ENCODE peak calls at places on chromosomes 2 and 18, in eight cellular contexts. X, L, G, P, B, E, F and Z are unnamed samples.

GRCh38 chr18:36281941-36282340 is 15.6 kb upstream of the FHOD3 start:
- DNase-seq in X (no peak), L (no peak), G (no peak), P (no peak), B (peak), E (no peak), F (no peak), Z (no peak)

GRCh38 chr2:144996225-144996795 is 476.4 kb upstream of the ZEB2 start:
- DNase-seq in X (peak), L (no peak), G (no peak), P (no peak), B (peak), E (no peak), F (no peak), Z (no peak)

GRCh38 chr2:120978359-120979050 is 242.8 kb downstream of the GLI2 start:
- DNase-seq in X (peak), L (no peak), G (no peak), P (no peak), B (peak), E (no peak), F (no peak), Z (no peak)

GRCh38 chr2:182587831-182588230 is 128.2 kb upstream of the DNAJC10 start:
- DNase-seq in X (peak), L (no peak), G (no peak), P (no peak), B (peak), E (no peak), F (no peak), Z (no peak)

GRCh38 chr2:84247532-84247931 is 211.5 kb downstream of the SUCLG1 start:
- DNase-seq in X (no peak), L (no peak), G (no peak), P (no peak), B (no peak), E (no peak), F (peak), Z (no peak)

GRCh38 chr18:33212363-33212762 is 228.2 kb downstream of the CCDC178 start:
- DNase-seq in X (peak), L (no peak), G (no peak), P (no peak), B (no peak), E (no peak), F (no peak), Z (no peak)

GRCh38 chr2:230944123-230944653 is 19.1 kb upstream of the GPR55 start:
- DNase-seq in X (no peak), L (no peak), G (no peak), P (no peak), B (no peak), E (no peak), F (no peak), Z (peak)

GRCh38 chr2:159228006-159228655 is 58.4 kb downstream of the WDSUB1 start:
- DNase-seq in X (peak), L (no peak), G (no peak), P (no peak), B (no peak), E (no peak), F (no peak), Z (no peak)

GRCh38 chr2:241870611-241871537 is 1.3 kb downstream of the RTP5 start:
- DNase-seq in X (no peak), L (no peak), G (peak), P (no peak), B (no peak), E (no peak), F (no peak), Z (peak)

GRCh38 chr2:183070942-183071844 is 7.4 kb upstream of the DUSP19 start:
- DNase-seq in X (peak), L (peak), G (peak), P (no peak), B (peak), E (peak), F (peak), Z (peak)

GRCh38 chr18:46679846-46680598 is 23.0 kb upstream of the LOXHD1 start:
- DNase-seq in X (no peak), L (no peak), G (no peak), P (no peak), B (no peak), E (no peak), F (no peak), Z (no peak)

GRCh38 chr2:137921062-137921461 is 43.2 kb upstream of the HNMT start:
- DNase-seq in X (no peak), L (no peak), G (no peak), P (no peak), B (no peak), E (no peak), F (no peak), Z (no peak)

GRCh38 chr18:58325521-58325908 is 281.5 kb downstream of the NEDD4L start:
- DNase-seq in X (no peak), L (no peak), G (no peak), P (no peak), B (peak), E (no peak), F (no peak), Z (no peak)

GRCh38 chr18:58313491-58314032 is 269.5 kb downstream of the NEDD4L start:
- DNase-seq in X (no peak), L (no peak), G (peak), P (no peak), B (no peak), E (no peak), F (peak), Z (no peak)

GRCh38 chr2:95347681-95348608 is 50.8 kb downstream of the KCNIP3 start:
- DNase-seq in X (no peak), L (no peak), G (no peak), P (no peak), B (no peak), E (peak), F (no peak), Z (no peak)

GRCh38 chr18:47627030-47627429 is 303.4 kb downstream of the SMAD2 start:
- DNase-seq in X (no peak), L (no peak), G (no peak), P (no peak), B (no peak), E (no peak), F (no peak), Z (no peak)

GRCh38 chr2:223642496-223642895 is 40.3 kb upstream of the SCG2 start:
- DNase-seq in X (no peak), L (no peak), G (no peak), P (no peak), B (peak), E (no peak), F (no peak), Z (no peak)

GRCh38 chr18:11866764-11867163 is 15.6 kb downstream of the CHMP1B start:
- DNase-seq in X (no peak), L (no peak), G (no peak), P (no peak), B (no peak), E (peak), F (no peak), Z (no peak)

GRCh38 chr2:198232281-198232680 is 427.9 kb downstream of the PLCL1 start:
- DNase-seq in X (no peak), L (no peak), G (no peak), P (no peak), B (no peak), E (no peak), F (no peak), Z (no peak)

GRCh38 chr2:187922841-187923240 is 368.6 kb upstream of the TFPI start:
- DNase-seq in X (no peak), L (no peak), G (no peak), P (no peak), B (peak), E (no peak), F (no peak), Z (no peak)

GRCh38 chr2:158907926-158908462 is 60.4 kb upstream of the TANC1 start:
- DNase-seq in X (no peak), L (no peak), G (no peak), P (no peak), B (no peak), E (no peak), F (no peak), Z (no peak)

GRCh38 chr2:200756618-200757321 is 54.9 kb upstream of the BZW1 start:
- DNase-seq in X (peak), L (no peak), G (no peak), P (no peak), B (peak), E (peak), F (peak), Z (no peak)

GRCh38 chr2:181239400-181239799 is 217.8 kb upstream of the ITGA4 start:
- DNase-seq in X (no peak), L (no peak), G (no peak), P (no peak), B (no peak), E (no peak), F (peak), Z (peak)

GRCh38 chr2:10717630-10718029 is 3.8 kb upstream of the ATP6V1C2 start:
- DNase-seq in X (peak), L (no peak), G (no peak), P (no peak), B (peak), E (no peak), F (no peak), Z (no peak)

GRCh38 chr18:56789004-56789888 is 138.1 kb downstream of the WDR7 start:
- DNase-seq in X (no peak), L (no peak), G (no peak), P (no peak), B (peak), E (no peak), F (peak), Z (peak)

GRCh38 chr18:35458677-35459441 is 38.9 kb downstream of the INO80C start:
- DNase-seq in X (peak), L (peak), G (no peak), P (peak), B (peak), E (peak), F (peak), Z (peak)

GRCh38 chr2:16204791-16205620 is 264.7 kb downstream of the MYCN start:
- DNase-seq in X (no peak), L (no peak), G (no peak), P (no peak), B (no peak), E (no peak), F (no peak), Z (no peak)

GRCh38 chr2:29663266-29663665 is 258.1 kb downstream of the ALK start:
- DNase-seq in X (peak), L (no peak), G (no peak), P (no peak), B (peak), E (no peak), F (no peak), Z (no peak)

GRCh38 chr18:3585656-3586509 is 135.9 kb downstream of the TGIF1 start:
- DNase-seq in X (peak), L (peak), G (peak), P (peak), B (peak), E (peak), F (peak), Z (peak)

GRCh38 chr18:7221424-7222155 is 9.3 kb upstream of the LRRC30 start:
- DNase-seq in X (peak), L (no peak), G (no peak), P (no peak), B (peak), E (peak), F (peak), Z (peak)

GRCh38 chr2:240355001-240355891 is 80.2 kb upstream of the GPC1 start:
- DNase-seq in X (peak), L (no peak), G (no peak), P (peak), B (peak), E (no peak), F (no peak), Z (no peak)

GRCh38 chr2:224039080-224039769 is at the start of gene SERPINE2:
- DNase-seq in X (peak), L (peak), G (no peak), P (peak), B (peak), E (peak), F (no peak), Z (peak)

GRCh38 chr2:61538920-61539559 is 884 bp upstream of the XPO1 start:
- DNase-seq in X (peak), L (no peak), G (peak), P (no peak), B (no peak), E (peak), F (peak), Z (peak)

GRCh38 chr2:61537590-61538178 is 472 bp downstream of the XPO1 start:
- DNase-seq in X (peak), L (no peak), G (no peak), P (peak), B (no peak), E (no peak), F (no peak), Z (no peak)

GRCh38 chr2:61538179-61538919 is at the start of gene XPO1:
- DNase-seq in X (peak), L (peak), G (peak), P (peak), B (peak), E (peak), F (peak), Z (peak)

GRCh38 chr2:61543062-61543461 is 4.9 kb upstream of the XPO1 start:
- DNase-seq in X (no peak), L (no peak), G (no peak), P (no peak), B (no peak), E (no peak), F (no peak), Z (peak)
- TF ChIP-seq CTCF in X (no peak), L (no peak), G (no peak), P (no peak), B (no peak), E (no peak), F (no peak), Z (peak)

DNA sequence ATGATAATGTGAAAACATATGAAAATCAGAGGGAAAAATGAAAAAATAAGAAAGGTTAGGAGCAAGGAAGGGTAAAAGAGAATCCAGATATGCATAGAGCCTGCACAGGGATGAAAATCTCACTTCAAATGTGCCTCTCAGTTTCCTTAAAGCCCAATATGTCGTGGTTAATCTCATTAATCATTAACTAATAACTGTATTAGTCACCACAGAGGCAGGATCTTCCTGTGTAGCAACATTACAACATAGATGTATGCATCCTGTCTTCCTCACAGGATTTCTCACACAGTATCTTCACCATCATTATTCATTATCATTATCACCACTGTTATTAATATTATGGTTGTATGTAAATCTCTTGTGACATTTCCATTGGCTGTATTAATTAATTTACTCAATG is 361.2 kb upstream of the SOX11 start:
- DNase-seq in X (no peak), L (no peak), G (no peak), P (no peak), B (no peak), E (no peak), F (no peak), Z (no peak)
- TF ChIP-seq CTCF in X (no peak), L (no peak), G (no peak), P (no peak), B (no peak), E (no peak), F (no peak), Z (no peak)

GRCh38 chr2:174979996-174980395 is 25.2 kb downstream of the CHN1 start:
- DNase-seq in X (no peak), L (no peak), G (no peak), P (no peak), B (no peak), E (no peak), F (no peak), Z (no peak)

GRCh38 chr2:174981336-174981735 is 23.8 kb downstream of the CHN1 start:
- DNase-seq in X (no peak), L (no peak), G (no peak), P (no peak), B (no peak), E (no peak), F (no peak), Z (no peak)

GRCh38 chr2:174984561-174984960 is 20.6 kb downstream of the CHN1 start:
- DNase-seq in X (no peak), L (no peak), G (no peak), P (no peak), B (no peak), E (no peak), F (no peak), Z (no peak)

DNA sequence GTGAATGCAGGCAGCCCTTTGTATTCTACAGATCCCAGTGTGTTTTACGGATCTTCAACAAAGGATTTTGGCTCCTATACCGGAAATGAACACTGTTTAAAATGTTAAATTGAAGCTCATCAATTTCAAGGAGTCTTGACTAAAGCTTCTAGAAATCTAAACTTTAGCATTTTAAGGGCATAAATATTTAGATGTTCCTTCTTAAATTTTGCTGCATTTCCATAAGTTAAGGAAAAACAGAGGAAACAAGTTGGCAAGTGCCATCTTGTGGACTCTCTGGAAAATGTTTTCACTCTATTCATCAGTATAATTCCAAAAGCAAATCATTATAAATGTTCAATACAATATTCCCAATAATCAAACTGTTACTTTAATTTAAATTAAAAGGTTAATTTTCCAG is 19.6 kb downstream of the CHN1 start:
- DNase-seq in X (peak), L (no peak), G (no peak), P (no peak), B (peak), E (no peak), F (peak), Z (no peak)
- TF ChIP-seq CTCF in X (peak), L (peak), G (no peak), P (no peak), B (peak), E (peak), F (peak), Z (peak)

DNA sequence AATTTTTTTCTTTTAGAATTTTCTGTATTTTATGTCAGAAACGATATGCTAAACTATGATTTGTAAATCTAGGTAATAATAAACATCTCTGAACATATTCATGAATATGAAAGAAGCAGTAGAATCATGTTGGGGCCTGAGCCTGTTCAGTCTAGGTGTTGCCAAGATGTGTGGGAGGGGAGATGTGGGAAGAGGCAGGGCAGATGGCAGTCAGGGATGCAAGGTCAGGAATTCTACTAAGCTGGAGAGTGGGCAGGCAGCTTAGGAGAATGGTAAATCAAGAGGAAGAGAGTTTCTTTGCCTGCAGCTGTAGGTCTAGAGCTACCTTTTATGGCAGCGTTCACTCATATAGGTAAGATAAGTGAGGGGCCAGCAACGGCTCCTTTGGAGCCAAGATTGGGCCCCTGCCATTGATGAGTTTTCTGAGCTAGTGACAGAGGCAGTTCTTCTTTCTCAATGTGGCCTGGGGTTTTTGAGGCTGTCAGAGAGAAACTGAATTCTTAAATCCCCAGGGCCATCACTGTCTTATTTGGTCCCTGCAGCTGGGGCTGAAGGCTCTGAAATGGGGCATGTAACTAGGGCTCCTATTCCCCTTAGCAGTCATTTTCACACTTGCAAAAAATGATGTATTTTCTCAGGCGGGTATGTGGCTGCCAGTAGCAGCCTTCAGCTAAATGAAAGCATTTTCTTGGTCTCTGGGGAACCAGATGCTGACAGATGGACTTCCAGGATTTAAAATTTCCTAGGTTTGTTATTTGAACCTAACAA is 232.8 kb downstream of the PIK3C3 start:
- DNase-seq in X (peak), L (no peak), G (no peak), P (no peak), B (no peak), E (no peak), F (no peak), Z (no peak)
- TF ChIP-seq CTCF in X (no peak), L (no peak), G (no peak), P (no peak), B (no peak), E (no peak), F (no peak), Z (no peak)

GRCh38 chr2:122523143-122523542 is 767.7 kb downstream of the TSN start:
- DNase-seq in X (no peak), L (no peak), G (no peak), P (no peak), B (no peak), E (no peak), F (no peak), Z (no peak)
- TF ChIP-seq CTCF in X (no peak), L (no peak), G (no peak), P (no peak), B (no peak), E (no peak), F (no peak), Z (no peak)

GRCh38 chr2:156110890-156111289 is 221.6 kb downstream of the NR4A2 start:
- DNase-seq in X (no peak), L (no peak), G (peak), P (no peak), B (no peak), E (peak), F (peak), Z (peak)
- TF ChIP-seq CTCF in X (no peak), L (no peak), G (no peak), P (no peak), B (no peak), E (peak), F (no peak), Z (no peak)